ENCODE peak calls at places on chromosomes 13 and 19, in five cellular contexts. D is SK-N-SH, Q is GM12878, H is IMR-90, E is K562. K is an unnamed sample.

GRCh38 chr13:112965573-112966115 is 3.4 kb upstream of the MCF2L start:
- DNase-seq in D (no peak), Q (no peak), H (no peak), E (no peak), K (no peak)

GRCh38 chr13:21579754-21580316 is 24.1 kb downstream of the MICU2 start:
- DNase-seq in D (no peak), Q (peak), H (no peak), E (no peak), K (no peak)

GRCh38 chr19:45474191-45474940 is 6.6 kb downstream of the FOSB start:
- DNase-seq in D (no peak), Q (no peak), H (peak), E (no peak), K (no peak)

GRCh38 chr19:33811736-33812387 is 15.2 kb downstream of the KCTD15 start:
- DNase-seq in D (peak), Q (no peak), H (peak), E (no peak), K (no peak)

GRCh38 chr19:52196256-52196967 is 6.6 kb downstream of the PPP2R1A start:
- DNase-seq in D (no peak), Q (no peak), H (peak), E (no peak), K (no peak)

GRCh38 chr19:46017095-46017429 is 5.8 kb downstream of the PGLYRP1 start:
- DNase-seq in D (no peak), Q (no peak), H (no peak), E (no peak), K (no peak)

GRCh38 chr13:39047560-39047959 is 9.3 kb downstream of the NHLRC3 start:
- DNase-seq in D (peak), Q (no peak), H (no peak), E (no peak), K (no peak)

GRCh38 chr19:5623397-5624153 is 692 bp downstream of the SAFB start:
- DNase-seq in D (peak), Q (no peak), H (no peak), E (no peak), K (no peak)

GRCh38 chr19:51926426-51926783 is 867 bp upstream of the ZNF613 start:
- DNase-seq in D (no peak), Q (no peak), H (no peak), E (no peak), K (no peak)

GRCh38 chr13:26022538-26023292 is 29.1 kb downstream of the SHISA2 start:
- DNase-seq in D (peak), Q (no peak), H (peak), E (no peak), K (no peak)

GRCh38 chr13:72698164-72698563 is 29.3 kb downstream of the MZT1 start:
- DNase-seq in D (no peak), Q (no peak), H (no peak), E (no peak), K (no peak)

GRCh38 chr13:66563076-66563475 is 667.1 kb downstream of the PCDH9 start:
- DNase-seq in D (no peak), Q (no peak), H (peak), E (peak), K (no peak)

GRCh38 chr13:101989798-101990350 is 412.0 kb downstream of the FGF14 start:
- DNase-seq in D (no peak), Q (no peak), H (no peak), E (no peak), K (no peak)

GRCh38 chr19:33193864-33194362 is at the start of gene LRP3:
- DNase-seq in D (peak), Q (no peak), H (peak), E (no peak), K (no peak)

GRCh38 chr13:113400621-113401451 is 36.9 kb upstream of the GRTP1 start:
- DNase-seq in D (no peak), Q (no peak), H (no peak), E (no peak), K (no peak)

GRCh38 chr19:4267101-4267900 is 11.8 kb upstream of the SHD start:
- DNase-seq in D (peak), Q (no peak), H (peak), E (peak), K (peak)

DNA sequence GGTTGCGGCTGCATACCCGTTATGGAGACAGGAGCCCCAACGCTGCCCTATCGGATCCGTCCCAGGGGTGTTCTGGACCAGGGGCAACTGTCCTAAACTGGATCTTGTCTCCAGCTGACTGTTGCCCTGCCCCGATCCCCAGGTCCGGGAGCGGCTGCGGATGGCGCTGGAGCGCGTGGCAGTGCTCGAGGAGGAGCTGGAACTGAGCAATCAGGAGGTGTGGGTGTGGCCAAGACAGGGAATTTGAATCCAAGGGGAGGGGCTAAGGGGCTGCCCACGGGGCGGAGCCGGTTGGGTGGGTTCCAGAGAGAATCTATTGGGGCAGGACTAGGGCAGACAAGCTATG is 9.9 kb downstream of the PPFIA3 start:
- DNase-seq in D (peak), Q (no peak), H (no peak), E (peak), K (no peak)
- TF ChIP-seq MXI1 in D (no peak), Q (no peak), H (no peak), E (no peak), K (no peak)

DNA sequence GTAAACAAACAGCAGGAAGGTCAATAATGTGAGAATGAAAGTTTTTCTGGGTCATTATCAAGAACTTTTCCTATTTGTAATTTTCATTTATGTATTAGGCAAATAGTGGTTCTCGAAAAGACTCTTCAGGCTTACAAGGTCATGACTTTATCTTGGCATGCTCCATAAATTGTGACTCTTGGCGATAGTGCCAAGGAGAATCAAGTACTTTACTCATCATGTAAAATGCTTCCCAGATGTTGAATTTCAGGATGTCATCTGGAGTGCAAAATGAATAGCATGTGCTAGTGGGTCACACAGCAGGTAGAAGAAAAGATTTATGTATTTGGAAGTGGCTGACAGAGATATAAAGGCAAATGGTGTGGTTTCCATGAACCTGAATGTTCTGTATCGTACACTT is 1492.7 kb upstream of the PCDH20 start:
- DNase-seq in D (no peak), Q (no peak), H (no peak), E (no peak), K (no peak)
- TF ChIP-seq MXI1 in D (no peak), Q (no peak), H (no peak), E (no peak), K (no peak)

GRCh38 chr13:44140146-44140545 is 233.5 kb upstream of the SERP2 start:
- DNase-seq in D (no peak), Q (no peak), H (no peak), E (no peak), K (peak)
- TF ChIP-seq MXI1 in D (no peak), Q (no peak), H (no peak), E (no peak), K (no peak)

GRCh38 chr13:34883381-34883780 is 58.7 kb upstream of the NBEA start:
- DNase-seq in D (no peak), Q (no peak), H (no peak), E (no peak), K (no peak)

GRCh38 chr13:34878354-34878753 is 63.7 kb upstream of the NBEA start:
- DNase-seq in D (no peak), Q (no peak), H (no peak), E (no peak), K (no peak)
- TF ChIP-seq MXI1 in D (no peak), Q (no peak), H (no peak), E (no peak), K (no peak)

GRCh38 chr19:13181747-13182388 is 31.7 kb downstream of the IER2 start:
- DNase-seq in D (peak), Q (no peak), H (peak), E (peak), K (no peak)
- TF ChIP-seq MXI1 in D (peak), Q (no peak), H (no peak), E (no peak), K (no peak)

GRCh38 chr13:44423824-44424223 is 50.2 kb downstream of the SERP2 start:
- DNase-seq in D (no peak), Q (no peak), H (no peak), E (no peak), K (no peak)

GRCh38 chr13:44420376-44421220 is 47.0 kb downstream of the SERP2 start:
- DNase-seq in D (no peak), Q (no peak), H (no peak), E (no peak), K (no peak)

GRCh38 chr13:44422755-44423643 is 49.4 kb downstream of the SERP2 start:
- DNase-seq in D (no peak), Q (no peak), H (no peak), E (no peak), K (no peak)

GRCh38 chr13:44425041-44425814 is 51.6 kb downstream of the SERP2 start:
- DNase-seq in D (peak), Q (no peak), H (no peak), E (no peak), K (no peak)

GRCh38 chr13:44421853-44422525 is 48.4 kb downstream of the SERP2 start:
- DNase-seq in D (no peak), Q (no peak), H (no peak), E (no peak), K (no peak)
- TF ChIP-seq MXI1 in D (no peak), Q (no peak), H (no peak), E (no peak), K (no peak)

DNA sequence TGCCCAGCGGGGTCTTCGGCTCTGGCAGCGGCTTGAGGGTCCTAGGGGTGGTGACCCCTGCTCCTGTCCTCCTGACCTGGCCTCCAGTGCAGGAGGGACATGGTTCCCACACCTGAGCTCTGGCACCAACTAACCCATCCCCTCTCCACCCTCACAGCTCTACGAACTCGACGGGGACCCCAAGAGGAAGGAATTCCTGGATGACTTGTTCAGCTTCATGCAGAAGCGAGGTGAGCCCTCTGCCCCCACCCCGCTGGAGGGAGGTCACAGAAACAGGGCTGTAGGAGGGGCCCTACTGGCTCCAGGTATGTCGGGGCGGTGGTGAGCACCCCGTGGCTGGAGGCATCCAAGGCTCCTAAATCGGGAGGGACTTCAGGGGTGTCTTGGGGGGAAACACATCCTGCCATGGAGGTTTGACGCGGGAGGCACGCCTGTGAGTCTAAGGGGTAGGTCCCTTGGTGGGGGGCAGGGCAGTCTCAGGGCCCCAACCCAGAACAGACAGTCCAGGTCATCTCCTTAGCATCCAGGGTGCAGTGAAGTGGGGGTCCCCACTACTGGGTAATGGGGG is 24.1 kb upstream of the WDR18 start:
- DNase-seq in D (no peak), Q (no peak), H (no peak), E (no peak), K (peak)
- TF ChIP-seq MXI1 in D (no peak), Q (no peak), H (no peak), E (no peak), K (no peak)

K was measured in HepG2.